ENCODE peak calls at places on chromosome 18, in seven cellular contexts. One of them, this sample, is unnamed.

GRCh38 chr18:80009661-80010550 is 21.5 kb upstream of the TXNL4A start:
- DNase-seq in heart right ventricle: peak; percentile 66
- DNase-seq in activated CD8-positive, alpha-beta memory T cell treated with anti-CD3 and anti-CD28 coated beads, Interleukin-2, amount 10 ng/mL, durations not matched to agents 7 days and 5 days: no peak
- DNase-seq in T-helper 1 cell: no peak
- DNase-seq in WERI-Rb-1: no peak
- DNase-seq in stimulated activated CD4-positive, alpha-beta T cell treated with anti-CD3 and anti-CD28 coated beads, Interleukin-12 subunit alpha, Interleukin-12 subunit beta, amount 100 ng/mL, for 24 hours: no peak
- DNase-seq in stimulated activated CD8-positive, alpha-beta memory T cell treated with anti-CD3 and anti-CD28 coated beads, Interleukin-2, amount 100 ng/mL, for 1 hour: no peak
- DNase-seq in this sample: no peak

GRCh38 chr18:23529597-23529996 is 26.3 kb downstream of the RMC1 start:
- DNase-seq in T-helper 1 cell: no peak
- DNase-seq in heart right ventricle: no peak
- DNase-seq in activated CD8-positive, alpha-beta memory T cell treated with anti-CD3 and anti-CD28 coated beads, Interleukin-2, amount 10 ng/mL, durations not matched to agents 7 days and 5 days: no peak
- DNase-seq in WERI-Rb-1: no peak
- DNase-seq in stimulated activated CD4-positive, alpha-beta T cell treated with anti-CD3 and anti-CD28 coated beads, Interleukin-12 subunit alpha, Interleukin-12 subunit beta, amount 100 ng/mL, for 24 hours: no peak
- DNase-seq in stimulated activated CD8-positive, alpha-beta memory T cell treated with anti-CD3 and anti-CD28 coated beads, Interleukin-2, amount 100 ng/mL, for 1 hour: no peak
- DNase-seq in this sample: no peak

GRCh38 chr18:49172246-49172645 is 221.5 kb upstream of the SMAD7 start:
- DNase-seq in WERI-Rb-1: no peak
- DNase-seq in stimulated activated CD8-positive, alpha-beta memory T cell treated with anti-CD3 and anti-CD28 coated beads, Interleukin-2, amount 100 ng/mL, for 1 hour: no peak
- DNase-seq in heart right ventricle: no peak
- DNase-seq in stimulated activated CD4-positive, alpha-beta T cell treated with anti-CD3 and anti-CD28 coated beads, Interleukin-12 subunit alpha, Interleukin-12 subunit beta, amount 100 ng/mL, for 24 hours: no peak
- DNase-seq in activated CD8-positive, alpha-beta memory T cell treated with anti-CD3 and anti-CD28 coated beads, Interleukin-2, amount 10 ng/mL, durations not matched to agents 7 days and 5 days: no peak
- DNase-seq in T-helper 1 cell: peak; percentile 52
- DNase-seq in this sample: no peak

GRCh38 chr18:13726972-13727331 is 479 bp downstream of the RNMT start:
- DNase-seq in activated CD8-positive, alpha-beta memory T cell treated with anti-CD3 and anti-CD28 coated beads, Interleukin-2, amount 10 ng/mL, durations not matched to agents 7 days and 5 days: peak; percentile 59
- DNase-seq in stimulated activated CD8-positive, alpha-beta memory T cell treated with anti-CD3 and anti-CD28 coated beads, Interleukin-2, amount 100 ng/mL, for 1 hour: no peak
- DNase-seq in stimulated activated CD4-positive, alpha-beta T cell treated with anti-CD3 and anti-CD28 coated beads, Interleukin-12 subunit alpha, Interleukin-12 subunit beta, amount 100 ng/mL, for 24 hours: peak; percentile 5
- DNase-seq in WERI-Rb-1: peak; percentile 70
- DNase-seq in T-helper 1 cell: peak; percentile 32
- DNase-seq in heart right ventricle: no peak
- DNase-seq in this sample: peak; percentile 37

GRCh38 chr18:47870605-47871004 is 59.9 kb downstream of the SMAD2 start:
- DNase-seq in stimulated activated CD4-positive, alpha-beta T cell treated with anti-CD3 and anti-CD28 coated beads, Interleukin-12 subunit alpha, Interleukin-12 subunit beta, amount 100 ng/mL, for 24 hours: no peak
- DNase-seq in activated CD8-positive, alpha-beta memory T cell treated with anti-CD3 and anti-CD28 coated beads, Interleukin-2, amount 10 ng/mL, durations not matched to agents 7 days and 5 days: no peak
- DNase-seq in WERI-Rb-1: no peak
- DNase-seq in T-helper 1 cell: no peak
- DNase-seq in heart right ventricle: no peak
- DNase-seq in stimulated activated CD8-positive, alpha-beta memory T cell treated with anti-CD3 and anti-CD28 coated beads, Interleukin-2, amount 100 ng/mL, for 1 hour: no peak
- DNase-seq in this sample: no peak

GRCh38 chr18:77407733-77408132 is 158.1 kb downstream of the GALR1 start:
- DNase-seq in stimulated activated CD4-positive, alpha-beta T cell treated with anti-CD3 and anti-CD28 coated beads, Interleukin-12 subunit alpha, Interleukin-12 subunit beta, amount 100 ng/mL, for 24 hours: no peak
- DNase-seq in T-helper 1 cell: no peak
- DNase-seq in activated CD8-positive, alpha-beta memory T cell treated with anti-CD3 and anti-CD28 coated beads, Interleukin-2, amount 10 ng/mL, durations not matched to agents 7 days and 5 days: no peak
- DNase-seq in heart right ventricle: no peak
- DNase-seq in WERI-Rb-1: no peak
- DNase-seq in stimulated activated CD8-positive, alpha-beta memory T cell treated with anti-CD3 and anti-CD28 coated beads, Interleukin-2, amount 100 ng/mL, for 1 hour: no peak
- DNase-seq in this sample: no peak

GRCh38 chr18:22467760-22468553 is 50.2 kb upstream of the CTAGE1 start:
- DNase-seq in WERI-Rb-1: no peak
- DNase-seq in activated CD8-positive, alpha-beta memory T cell treated with anti-CD3 and anti-CD28 coated beads, Interleukin-2, amount 10 ng/mL, durations not matched to agents 7 days and 5 days: no peak
- DNase-seq in heart right ventricle: no peak
- DNase-seq in T-helper 1 cell: no peak
- DNase-seq in stimulated activated CD4-positive, alpha-beta T cell treated with anti-CD3 and anti-CD28 coated beads, Interleukin-12 subunit alpha, Interleukin-12 subunit beta, amount 100 ng/mL, for 24 hours: no peak
- DNase-seq in stimulated activated CD8-positive, alpha-beta memory T cell treated with anti-CD3 and anti-CD28 coated beads, Interleukin-2, amount 100 ng/mL, for 1 hour: no peak
- DNase-seq in this sample: no peak

GRCh38 chr18:1760901-1761300 is 810.4 kb downstream of the METTL4 start:
- DNase-seq in stimulated activated CD8-positive, alpha-beta memory T cell treated with anti-CD3 and anti-CD28 coated beads, Interleukin-2, amount 100 ng/mL, for 1 hour: no peak
- DNase-seq in WERI-Rb-1: no peak
- DNase-seq in activated CD8-positive, alpha-beta memory T cell treated with anti-CD3 and anti-CD28 coated beads, Interleukin-2, amount 10 ng/mL, durations not matched to agents 7 days and 5 days: no peak
- DNase-seq in T-helper 1 cell: no peak
- DNase-seq in heart right ventricle: no peak
- DNase-seq in stimulated activated CD4-positive, alpha-beta T cell treated with anti-CD3 and anti-CD28 coated beads, Interleukin-12 subunit alpha, Interleukin-12 subunit beta, amount 100 ng/mL, for 24 hours: no peak
- DNase-seq in this sample: no peak

This sample was measured in tibial nerve.